ENCODE peak calls at places on chromosomes 13 and 19, in eight cellular contexts. One of them, this sample, is unnamed. For H3K4me1, the result is how much of the 10 kb centered on the place peaks cover.

GRCh38 chr19:3932931-3933810 is at the start of gene NMRK2:
- DNase-seq in left lung: no peak
- DNase-seq in psoas muscle: peak
- DNase-seq in mammary epithelial cell: no peak
- DNase-seq in pancreas: no peak
- DNase-seq in endodermal cell: peak
- DNase-seq in GM23338: peak
- DNase-seq in cardiac muscle cell: peak
- DNase-seq in this sample: peak

GRCh38 chr19:55080915-55081772 is 5.5 kb downstream of the EPS8L1 start:
- DNase-seq in left lung: peak
- DNase-seq in pancreas: peak
- DNase-seq in mammary epithelial cell: peak
- DNase-seq in psoas muscle: peak
- DNase-seq in GM23338: peak
- DNase-seq in cardiac muscle cell: peak
- DNase-seq in endodermal cell: peak
- DNase-seq in this sample: peak

GRCh38 chr13:21359855-21360254 is 99.2 kb downstream of the ZDHHC20 start:
- DNase-seq in endodermal cell: no peak
- DNase-seq in psoas muscle: no peak
- DNase-seq in cardiac muscle cell: no peak
- DNase-seq in mammary epithelial cell: no peak
- DNase-seq in GM23338: no peak
- DNase-seq in pancreas: no peak
- DNase-seq in left lung: no peak
- DNase-seq in this sample: no peak

GRCh38 chr13:21676611-21677021 is 5.7 kb downstream of the FGF9 start:
- DNase-seq in GM23338: peak
- DNase-seq in mammary epithelial cell: no peak
- DNase-seq in cardiac muscle cell: peak
- DNase-seq in psoas muscle: peak
- DNase-seq in left lung: no peak
- DNase-seq in endodermal cell: peak
- DNase-seq in pancreas: peak
- DNase-seq in this sample: no peak

GRCh38 chr19:39402417-39403297 is 4.0 kb upstream of the ZFP36 start:
- DNase-seq in psoas muscle: peak
- DNase-seq in GM23338: peak
- DNase-seq in pancreas: peak
- DNase-seq in mammary epithelial cell: peak
- DNase-seq in endodermal cell: peak
- DNase-seq in cardiac muscle cell: peak
- DNase-seq in left lung: peak
- DNase-seq in this sample: peak

GRCh38 chr13:114112826-114113322 is 19.5 kb downstream of the RASA3 start:
- DNase-seq in pancreas: no peak
- DNase-seq in endodermal cell: peak
- DNase-seq in mammary epithelial cell: no peak
- DNase-seq in psoas muscle: peak
- DNase-seq in cardiac muscle cell: no peak
- DNase-seq in left lung: peak
- DNase-seq in GM23338: peak
- DNase-seq in this sample: peak

GRCh38 chr13:112746044-112746443 is 56.2 kb downstream of the ATP11A start:
- DNase-seq in cardiac muscle cell: no peak
- DNase-seq in pancreas: no peak
- DNase-seq in psoas muscle: no peak
- DNase-seq in endodermal cell: no peak
- DNase-seq in left lung: peak
- DNase-seq in GM23338: no peak
- DNase-seq in mammary epithelial cell: no peak
- DNase-seq in this sample: no peak

GRCh38 chr19:19258589-19259338 is 14.3 kb downstream of the TM6SF2 start:
- DNase-seq in pancreas: no peak
- DNase-seq in endodermal cell: no peak
- DNase-seq in cardiac muscle cell: no peak
- DNase-seq in psoas muscle: no peak
- DNase-seq in left lung: no peak
- DNase-seq in GM23338: no peak
- DNase-seq in mammary epithelial cell: no peak
- DNase-seq in this sample: no peak

GRCh38 chr13:33109801-33110200 is 93.6 kb downstream of the KL start:
- DNase-seq in mammary epithelial cell: no peak
- DNase-seq in GM23338: peak
- DNase-seq in left lung: no peak
- DNase-seq in psoas muscle: no peak
- DNase-seq in cardiac muscle cell: no peak
- DNase-seq in endodermal cell: peak
- DNase-seq in pancreas: no peak
- DNase-seq in this sample: no peak

GRCh38 chr19:19495614-19496603 is 19.4 kb downstream of the TSSK6 start:
- DNase-seq in left lung: no peak
- DNase-seq in psoas muscle: no peak
- DNase-seq in mammary epithelial cell: no peak
- DNase-seq in pancreas: no peak
- DNase-seq in cardiac muscle cell: no peak
- DNase-seq in GM23338: no peak
- DNase-seq in endodermal cell: no peak
- DNase-seq in this sample: no peak

GRCh38 chr13:113357529-113357928 is 6.4 kb downstream of the GRTP1 start:
- DNase-seq in psoas muscle: no peak
- DNase-seq in pancreas: no peak
- DNase-seq in endodermal cell: no peak
- DNase-seq in cardiac muscle cell: no peak
- DNase-seq in mammary epithelial cell: peak
- DNase-seq in GM23338: no peak
- DNase-seq in left lung: no peak
- DNase-seq in this sample: no peak

GRCh38 chr19:29202281-29202680 is 10.7 kb downstream of the UQCRFS1 start:
- DNase-seq in GM23338: no peak
- DNase-seq in psoas muscle: no peak
- DNase-seq in pancreas: no peak
- DNase-seq in left lung: no peak
- DNase-seq in cardiac muscle cell: no peak
- DNase-seq in endodermal cell: no peak
- DNase-seq in mammary epithelial cell: no peak
- DNase-seq in this sample: no peak

GRCh38 chr19:14686411-14686810 is 3.4 kb upstream of the ZNF333 start:
- DNase-seq in GM23338: peak
- DNase-seq in psoas muscle: no peak
- DNase-seq in pancreas: no peak
- DNase-seq in cardiac muscle cell: peak
- DNase-seq in endodermal cell: peak
- DNase-seq in mammary epithelial cell: peak
- DNase-seq in left lung: no peak
- DNase-seq in this sample: no peak

GRCh38 chr19:48271531-48272151 is 1.8 kb downstream of the ZNF114 start:
- DNase-seq in GM23338: peak
- DNase-seq in endodermal cell: peak
- DNase-seq in left lung: peak
- DNase-seq in psoas muscle: peak
- DNase-seq in cardiac muscle cell: peak
- DNase-seq in pancreas: no peak
- DNase-seq in mammary epithelial cell: peak
- DNase-seq in this sample: no peak

GRCh38 chr13:24218977-24219376 is 58.5 kb downstream of the SPATA13 start:
- DNase-seq in cardiac muscle cell: no peak
- DNase-seq in pancreas: no peak
- DNase-seq in left lung: no peak
- DNase-seq in mammary epithelial cell: no peak
- DNase-seq in endodermal cell: no peak
- DNase-seq in GM23338: no peak
- DNase-seq in psoas muscle: no peak
- DNase-seq in this sample: no peak

GRCh38 chr19:16458391-16459128 is 13.2 kb downstream of the EPS15L1 start:
- DNase-seq in endodermal cell: no peak
- DNase-seq in pancreas: no peak
- DNase-seq in GM23338: no peak
- DNase-seq in mammary epithelial cell: no peak
- DNase-seq in cardiac muscle cell: no peak
- DNase-seq in psoas muscle: no peak
- DNase-seq in left lung: no peak
- DNase-seq in this sample: peak
- H3K4me1 ChIP-seq in endodermal cell: under half
- H3K4me1 ChIP-seq in pancreas: under half
- H3K4me1 ChIP-seq in GM23338: under half
- H3K4me1 ChIP-seq in mammary epithelial cell: under half
- H3K4me1 ChIP-seq in cardiac muscle cell: under half
- H3K4me1 ChIP-seq in psoas muscle: half or more
- H3K4me1 ChIP-seq in left lung: under half
- H3K4me1 ChIP-seq in this sample: half or more

DNA sequence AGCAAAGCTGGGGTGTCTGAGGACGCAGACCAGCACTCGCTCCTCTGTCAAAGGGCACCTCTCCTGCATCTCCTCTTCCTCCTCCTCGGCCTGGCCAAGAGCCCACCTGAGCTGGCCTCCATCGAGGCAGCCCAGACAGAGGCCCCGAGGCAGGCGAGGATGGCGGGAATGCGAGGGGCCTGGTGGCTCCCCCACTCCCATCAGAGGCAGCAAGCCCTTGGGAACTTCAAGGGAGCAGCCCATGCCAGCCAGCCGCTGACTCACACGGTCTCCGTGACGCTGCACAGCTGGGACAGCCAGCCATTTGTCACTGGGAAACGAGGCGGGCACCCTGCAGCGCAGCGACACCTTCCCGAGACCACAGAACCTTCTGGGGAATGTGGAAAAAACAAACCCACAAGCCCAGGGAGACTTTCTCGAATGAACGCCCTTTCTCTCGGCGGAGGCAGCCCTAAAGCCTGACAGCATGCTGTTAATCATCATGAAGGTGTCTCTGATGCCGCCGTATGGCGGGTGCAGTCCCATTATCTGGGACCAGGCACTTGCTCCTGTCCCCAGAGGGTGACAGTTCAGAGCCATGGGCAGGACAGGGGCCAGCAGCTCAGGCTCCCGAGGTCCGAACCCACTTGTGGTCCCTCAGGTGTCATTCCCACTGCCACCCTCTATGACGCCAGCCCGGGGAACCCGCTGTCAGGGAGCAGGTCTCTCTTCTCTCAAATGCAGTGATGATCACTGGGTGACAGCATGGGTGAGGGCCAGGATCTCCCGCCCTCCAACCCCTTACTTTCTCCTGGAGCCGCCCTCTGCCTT is 53.0 kb downstream of the PEPD start:
- DNase-seq in left lung: no peak
- DNase-seq in pancreas: no peak
- DNase-seq in cardiac muscle cell: no peak
- DNase-seq in GM23338: no peak
- DNase-seq in psoas muscle: no peak
- DNase-seq in endodermal cell: peak
- DNase-seq in mammary epithelial cell: no peak
- DNase-seq in this sample: no peak
- TF ChIP-seq CTCF in left lung: no peak
- TF ChIP-seq CTCF in pancreas: no peak
- TF ChIP-seq CTCF in cardiac muscle cell: no peak
- TF ChIP-seq CTCF in GM23338: no peak
- TF ChIP-seq CTCF in psoas muscle: no peak
- TF ChIP-seq CTCF in endodermal cell: no peak
- TF ChIP-seq CTCF in mammary epithelial cell: no peak
- TF ChIP-seq CTCF in this sample: no peak

DNA sequence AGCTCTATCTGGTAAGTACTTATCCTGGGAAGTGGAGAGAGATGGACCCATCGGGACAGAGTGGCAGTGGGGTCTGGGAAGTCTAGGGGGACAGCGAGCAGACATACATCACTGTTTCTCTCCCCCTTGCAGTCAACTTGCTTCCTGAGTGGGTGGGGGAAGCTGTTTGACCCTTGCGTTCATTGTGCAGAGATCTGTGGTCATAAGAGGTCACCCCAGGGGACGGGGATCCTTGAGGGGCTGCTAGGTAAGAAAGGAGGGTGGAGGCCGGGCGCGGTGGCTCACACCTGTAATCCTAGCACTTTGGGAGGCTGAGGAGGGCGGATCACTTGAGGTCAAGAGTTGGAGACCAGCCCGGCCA is 474 bp downstream of the ARHGEF18 start:
- DNase-seq in GM23338: no peak
- DNase-seq in pancreas: no peak
- DNase-seq in psoas muscle: no peak
- DNase-seq in left lung: no peak
- DNase-seq in endodermal cell: no peak
- DNase-seq in cardiac muscle cell: no peak
- DNase-seq in mammary epithelial cell: no peak
- DNase-seq in this sample: no peak
- H3K4me3 ChIP-seq in GM23338: no peak
- H3K4me3 ChIP-seq in pancreas: no peak
- H3K4me3 ChIP-seq in psoas muscle: no peak
- H3K4me3 ChIP-seq in left lung: no peak
- H3K4me3 ChIP-seq in endodermal cell: no peak
- H3K4me3 ChIP-seq in cardiac muscle cell: no peak
- H3K4me3 ChIP-seq in mammary epithelial cell: no peak
- H3K4me3 ChIP-seq in this sample: no peak

GRCh38 chr13:40207110-40207478 is 459.3 kb downstream of the FOXO1 start:
- DNase-seq in endodermal cell: no peak
- DNase-seq in cardiac muscle cell: no peak
- DNase-seq in mammary epithelial cell: no peak
- DNase-seq in psoas muscle: no peak
- DNase-seq in pancreas: no peak
- DNase-seq in left lung: no peak
- DNase-seq in GM23338: no peak
- DNase-seq in this sample: no peak

GRCh38 chr13:40208517-40208916 is 457.9 kb downstream of the FOXO1 start:
- DNase-seq in endodermal cell: no peak
- DNase-seq in cardiac muscle cell: no peak
- DNase-seq in mammary epithelial cell: no peak
- DNase-seq in psoas muscle: no peak
- DNase-seq in GM23338: no peak
- DNase-seq in left lung: no peak
- DNase-seq in pancreas: no peak
- DNase-seq in this sample: no peak

GRCh38 chr13:40206241-40207109 is 460.0 kb downstream of the FOXO1 start:
- DNase-seq in left lung: no peak
- DNase-seq in psoas muscle: no peak
- DNase-seq in GM23338: no peak
- DNase-seq in endodermal cell: no peak
- DNase-seq in pancreas: no peak
- DNase-seq in cardiac muscle cell: no peak
- DNase-seq in mammary epithelial cell: peak
- DNase-seq in this sample: no peak

GRCh38 chr13:40204246-40204645 is 462.2 kb downstream of the FOXO1 start:
- DNase-seq in cardiac muscle cell: no peak
- DNase-seq in psoas muscle: no peak
- DNase-seq in endodermal cell: no peak
- DNase-seq in mammary epithelial cell: no peak
- DNase-seq in pancreas: no peak
- DNase-seq in left lung: no peak
- DNase-seq in GM23338: no peak
- DNase-seq in this sample: no peak

DNA sequence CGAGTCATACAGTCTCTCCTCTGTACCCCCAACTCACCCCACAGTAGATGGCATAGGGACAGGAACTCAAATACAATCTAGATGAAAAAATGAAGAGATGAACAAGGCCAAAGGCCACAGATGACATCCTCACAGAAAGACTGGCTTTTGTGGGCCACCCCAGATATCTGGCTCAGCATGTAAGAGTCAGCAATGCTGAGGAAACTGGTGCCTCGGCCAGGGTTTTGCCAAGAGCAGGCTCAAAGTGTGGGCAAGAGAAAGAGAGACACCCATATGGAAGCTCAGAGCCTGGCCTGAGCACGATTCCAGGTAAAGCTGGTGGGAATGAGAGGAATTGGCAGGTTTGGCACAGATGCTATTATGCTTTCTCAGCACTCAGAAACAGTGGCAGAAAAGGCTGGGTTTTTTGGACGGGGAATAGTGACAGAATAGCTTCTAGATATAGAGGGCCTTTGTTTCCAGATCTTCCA is 460.6 kb downstream of the FOXO1 start:
- DNase-seq in psoas muscle: no peak
- DNase-seq in left lung: no peak
- DNase-seq in cardiac muscle cell: no peak
- DNase-seq in pancreas: no peak
- DNase-seq in endodermal cell: no peak
- DNase-seq in GM23338: no peak
- DNase-seq in mammary epithelial cell: no peak
- DNase-seq in this sample: no peak
- H3K4me1 ChIP-seq in psoas muscle: under half
- H3K4me1 ChIP-seq in left lung: under half
- H3K4me1 ChIP-seq in cardiac muscle cell: under half
- H3K4me1 ChIP-seq in pancreas: under half
- H3K4me1 ChIP-seq in endodermal cell: under half
- H3K4me1 ChIP-seq in GM23338: under half
- H3K4me1 ChIP-seq in mammary epithelial cell: under half
- H3K4me1 ChIP-seq in this sample: under half

This sample was measured in gastrocnemius medialis.